ENCODE peak calls at places on chromosomes 12 and 14, in five cellular contexts. I, B, T, X and Y are unnamed samples.

GRCh38 chr12:84842406-84843013 is 70.1 kb downstream of the SLC6A15 start:
- DNase-seq in T (no peak), I (peak), X (no peak), B (peak), Y (peak)

GRCh38 chr12:5626146-5626545 is 194.2 kb downstream of the NTF3 start:
- DNase-seq in X (no peak), B (no peak), I (no peak), T (no peak), Y (no peak)

GRCh38 chr12:132260721-132261120 is 68.7 kb downstream of the GALNT9 start:
- DNase-seq in I (no peak), X (no peak), B (no peak), T (no peak), Y (no peak)

GRCh38 chr12:111259231-111259630 is 109.7 kb downstream of the PHETA1 start:
- DNase-seq in X (no peak), B (no peak), I (no peak), T (no peak), Y (no peak)

GRCh38 chr12:25699454-25699853 is 146.4 kb upstream of the LMNTD1 start:
- DNase-seq in I (no peak), X (no peak), T (no peak), B (no peak), Y (no peak)

GRCh38 chr14:96408608-96409007 is 16.7 kb downstream of the AK7 start:
- DNase-seq in X (no peak), B (no peak), I (no peak), T (no peak), Y (no peak)

GRCh38 chr14:30005114-30005698 is 77.6 kb upstream of the PRKD1 start:
- DNase-seq in T (no peak), I (no peak), B (peak), X (no peak), Y (peak)

GRCh38 chr12:92784795-92785562 is 82.2 kb downstream of the PLEKHG7 start:
- DNase-seq in I (peak), B (peak), X (no peak), T (no peak), Y (peak)

GRCh38 chr12:16609140-16609539 is 3.2 kb upstream of the LMO3 start:
- DNase-seq in I (no peak), X (no peak), T (no peak), B (no peak), Y (no peak)

GRCh38 chr12:31008961-31009840 is 64.5 kb upstream of the DDX11 start:
- DNase-seq in X (no peak), B (no peak), T (peak), I (no peak), Y (no peak)

GRCh38 chr12:13390381-13390856 is 193.9 kb downstream of the EMP1 start:
- DNase-seq in T (peak), X (peak), I (no peak), B (peak), Y (no peak)

GRCh38 chr14:102183922-102184677 is 44.4 kb downstream of the WDR20 start:
- DNase-seq in I (peak), X (no peak), T (no peak), B (no peak), Y (no peak)

GRCh38 chr14:52661314-52661713 is 34.0 kb downstream of the ERO1A start:
- DNase-seq in I (no peak), X (no peak), T (no peak), B (no peak), Y (no peak)

GRCh38 chr14:101034986-101035385 is 131.5 kb upstream of the RTL1 start:
- DNase-seq in I (no peak), X (no peak), B (no peak), T (no peak), Y (no peak)

GRCh38 chr12:12267801-12268200 is 957 bp upstream of the LRP6 start:
- DNase-seq in T (no peak), X (no peak), B (no peak), I (peak), Y (peak)

GRCh38 chr12:57724936-57725740 is 13.4 kb downstream of the AGAP2 start:
- DNase-seq in B (no peak), I (peak), X (no peak), T (no peak), Y (no peak)

GRCh38 chr12:66279127-66279712 is 23.1 kb upstream of the HELB start:
- DNase-seq in X (no peak), B (peak), T (no peak), I (no peak), Y (peak)

GRCh38 chr12:31235868-31236395 is 90.0 kb downstream of the SINHCAF start:
- DNase-seq in I (no peak), T (no peak), B (no peak), X (no peak), Y (no peak)

GRCh38 chr12:19150273-19150895 is 20.9 kb downstream of the PLEKHA5 start:
- DNase-seq in X (no peak), T (no peak), I (no peak), B (no peak), Y (no peak)

GRCh38 chr14:101371691-101372493 is 189.4 kb upstream of the DIO3 start:
- DNase-seq in I (peak), B (no peak), X (no peak), T (no peak), Y (no peak)

GRCh38 chr14:29630566-29631160 is 297.0 kb downstream of the PRKD1 start:
- DNase-seq in B (no peak), T (no peak), I (no peak), X (no peak), Y (no peak)

GRCh38 chr12:53123578-53124351 is 20.5 kb downstream of the SOAT2 start:
- DNase-seq in T (no peak), X (no peak), I (peak), B (no peak), Y (no peak)

GRCh38 chr12:44874981-44875416 is 1.1 kb downstream of the NELL2 start:
- DNase-seq in X (no peak), T (no peak), B (no peak), I (peak), Y (peak)

GRCh38 chr14:52400846-52401245 is 86.7 kb downstream of the PTGER2 start:
- DNase-seq in B (no peak), T (no peak), X (no peak), I (no peak), Y (no peak)

GRCh38 chr12:109892748-109893147 is 7.3 kb upstream of the TCHP start:
- DNase-seq in I (peak), T (no peak), X (no peak), B (no peak), Y (no peak)

GRCh38 chr12:101945361-101946232 is 68.2 kb downstream of the DRAM1 start:
- DNase-seq in T (no peak), B (no peak), X (peak), I (no peak), Y (no peak)

GRCh38 chr12:70638639-70639349 is 1.6 kb upstream of the PTPRB start:
- DNase-seq in T (no peak), B (no peak), I (no peak), X (no peak), Y (no peak)

GRCh38 chr12:11510671-11511070 is 115.3 kb upstream of the PRB2 start:
- DNase-seq in B (no peak), I (no peak), X (no peak), T (no peak), Y (no peak)

GRCh38 chr12:64304571-64304970 is 82.5 kb upstream of the KICS2 start:
- DNase-seq in B (no peak), X (no peak), I (no peak), T (no peak), Y (no peak)

GRCh38 chr12:48002179-48002601 is 2.1 kb downstream of the COL2A1 start:
- DNase-seq in I (no peak), X (no peak), B (no peak), T (no peak), Y (no peak)

GRCh38 chr12:28645891-28646290 is 455.6 kb downstream of the CCDC91 start:
- DNase-seq in X (no peak), I (no peak), T (no peak), B (no peak), Y (no peak)

GRCh38 chr12:111425655-111426054 is 19.9 kb downstream of the SH2B3 start:
- DNase-seq in B (peak), I (no peak), X (no peak), T (no peak), Y (no peak)

GRCh38 chr12:14994610-14995009 is 21.8 kb downstream of the PDE6H start:
- DNase-seq in B (no peak), T (no peak), X (no peak), I (no peak), Y (no peak)

GRCh38 chr14:92676031-92676430 is 72.4 kb downstream of the LGMN start:
- DNase-seq in B (no peak), I (no peak), X (no peak), T (peak), Y (no peak)

GRCh38 chr12:109289004-109289403 is 20.1 kb downstream of the FOXN4 start:
- DNase-seq in X (no peak), B (no peak), I (no peak), T (no peak), Y (no peak)

GRCh38 chr14:82963756-82964155 is 1430.1 kb upstream of the SEL1L start:
- DNase-seq in T (no peak), X (no peak), I (no peak), B (no peak), Y (no peak)

GRCh38 chr12:4866288-4866687 is 43.4 kb upstream of the KCNA1 start:
- DNase-seq in B (no peak), X (no peak), T (no peak), I (no peak), Y (no peak)

DNA sequence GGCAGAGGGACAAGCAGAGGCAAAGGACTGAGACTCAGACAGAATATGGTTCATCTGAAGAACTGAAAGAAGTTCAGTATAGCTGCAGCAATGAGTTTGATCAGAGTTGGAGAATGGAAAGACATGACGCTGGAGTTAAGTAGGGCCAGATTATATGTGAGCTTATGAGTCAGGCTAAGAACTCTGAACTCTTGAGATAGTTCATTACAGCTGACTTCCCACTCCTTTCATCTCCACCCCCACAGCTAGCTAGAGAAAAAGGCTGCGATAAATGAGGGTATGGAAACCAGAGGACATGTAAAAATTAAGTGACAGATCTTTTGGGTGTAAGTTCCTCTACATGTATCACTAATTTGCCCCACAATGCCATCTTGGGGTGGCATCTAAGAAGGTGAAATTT is 28.7 kb downstream of the PYM1 start:
- DNase-seq in B (no peak), I (no peak), T (no peak), X (no peak), Y (no peak)
- TF ChIP-seq CTCF in B (no peak), I (no peak), T (no peak), X (no peak), Y (no peak)

DNA sequence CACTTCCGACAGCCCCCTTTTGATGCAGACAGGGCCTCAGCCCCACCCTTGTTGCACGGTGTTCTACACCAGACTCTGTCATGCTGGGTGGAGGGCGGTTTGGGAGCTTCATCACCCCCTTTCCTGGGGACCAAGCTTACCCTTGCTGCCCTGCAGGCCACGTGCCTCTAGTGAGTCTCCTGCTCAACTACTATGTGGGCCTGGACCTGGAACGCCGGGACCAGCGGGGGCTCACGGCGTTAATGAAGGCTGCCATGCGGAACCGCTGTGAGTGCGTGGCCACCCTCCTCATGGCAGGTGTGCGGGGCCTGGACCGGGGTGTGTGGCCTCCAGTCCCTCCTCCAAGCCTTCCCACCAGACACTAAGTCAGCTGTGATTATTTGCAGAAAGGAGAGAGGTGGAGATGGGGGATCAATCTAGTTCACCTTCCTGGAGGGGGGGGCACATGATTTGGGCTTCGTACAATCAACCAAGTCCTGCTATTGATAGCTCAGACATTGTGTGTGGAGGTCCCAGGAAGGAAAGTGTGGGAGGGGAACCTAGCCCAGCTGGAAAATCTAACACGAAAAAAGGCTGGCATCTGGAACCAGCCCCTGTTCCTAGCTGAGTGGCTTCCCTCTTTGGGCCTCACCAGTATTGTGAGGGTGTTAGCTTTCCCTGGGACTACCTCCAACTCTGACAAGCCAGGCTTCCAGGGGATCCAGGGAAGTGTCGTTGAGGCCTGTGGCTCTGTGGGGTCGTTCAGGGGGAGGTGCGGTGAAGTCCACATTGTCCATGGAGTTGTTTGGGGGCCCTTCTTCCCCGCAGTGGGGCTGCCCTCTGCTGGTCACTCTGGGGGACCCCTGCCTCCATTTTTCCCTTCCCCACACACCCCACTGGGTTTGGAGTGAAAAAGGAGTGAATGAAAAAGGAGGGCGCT is 1.6 kb downstream of the ANKRD33 start:
- DNase-seq in T (peak), I (no peak), X (no peak), B (no peak), Y (no peak)
- TF ChIP-seq CTCF in T (peak), I (no peak), X (no peak), B (no peak), Y (peak)

GRCh38 chr14:74400919-74401503 is 25.0 kb downstream of the SYNDIG1L start:
- DNase-seq in T (no peak), X (no peak), I (peak), B (peak), Y (no peak)

GRCh38 chr14:74402264-74403251 is 23.5 kb downstream of the SYNDIG1L start:
- DNase-seq in B (no peak), X (no peak), I (no peak), T (no peak), Y (no peak)

GRCh38 chr14:74401504-74402241 is 24.3 kb downstream of the SYNDIG1L start:
- DNase-seq in I (peak), X (peak), B (peak), T (no peak), Y (peak)

GRCh38 chr14:74403619-74404417 is 22.2 kb downstream of the SYNDIG1L start:
- DNase-seq in T (no peak), I (no peak), X (no peak), B (no peak), Y (no peak)

DNA sequence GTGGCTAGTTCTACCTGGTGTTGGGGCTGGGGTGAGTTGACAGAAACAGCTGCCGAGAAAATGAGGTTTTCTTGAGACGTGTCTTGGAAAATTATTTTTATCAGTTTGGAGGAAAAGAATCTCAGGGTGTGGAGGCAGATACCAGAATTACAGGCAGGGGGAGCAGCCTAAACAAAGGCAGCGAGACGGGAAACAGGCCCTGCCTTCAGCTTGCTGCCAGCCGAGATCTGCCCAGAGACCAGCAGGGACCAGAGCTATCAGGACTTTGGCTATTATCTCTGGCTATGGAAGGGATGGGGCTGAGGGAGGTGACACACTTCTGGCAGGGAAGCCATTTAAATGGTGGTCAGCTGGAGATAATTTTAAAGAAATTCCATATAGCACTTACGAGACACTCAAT is 25.7 kb downstream of the SYNDIG1L start:
- DNase-seq in B (peak), X (no peak), I (no peak), T (no peak), Y (peak)
- TF ChIP-seq CTCF in B (no peak), X (no peak), I (no peak), T (no peak), Y (no peak)

GRCh38 chr12:96648941-96649340 is 159.6 kb downstream of the CFAP54 start:
- DNase-seq in T (no peak), B (no peak), I (no peak), X (no peak), Y (no peak)

GRCh38 chr12:96658075-96658474 is 168.7 kb downstream of the CFAP54 start:
- DNase-seq in I (no peak), B (no peak), T (no peak), X (no peak), Y (no peak)

GRCh38 chr12:96652870-96653269 is 163.5 kb downstream of the CFAP54 start:
- DNase-seq in X (no peak), T (no peak), I (no peak), B (no peak), Y (no peak)
- TF ChIP-seq CTCF in X (no peak), T (no peak), I (no peak), B (no peak), Y (no peak)